ENCODE peak calls at places on chromosome 10, in four cellular contexts. G is fibroblast of pulmonary artery, P is stomach, A is endothelial cell of umbilical vein. Y is an unnamed sample.

GRCh38 chr10:10665750-10666149 is 351.9 kb upstream of the CELF2 start:
- DNase-seq in P (no peak), A (no peak), G (no peak), Y (no peak)

GRCh38 chr10:11602919-11603523 is 8.4 kb downstream of the USP6NL start:
- DNase-seq in P (no peak), G (no peak), A (peak), Y (peak)

GRCh38 chr10:77267703-77268630 is 369.6 kb downstream of the KCNMA1 start:
- DNase-seq in P (no peak), G (no peak), A (no peak), Y (no peak)

GRCh38 chr10:109214916-109215740 is 708.2 kb downstream of the XPNPEP1 start:
- DNase-seq in G (no peak), A (no peak), P (no peak), Y (no peak)

GRCh38 chr10:119167041-119167440 is 1.5 kb upstream of the SFXN4 start:
- DNase-seq in A (no peak), P (no peak), G (no peak), Y (no peak)

GRCh38 chr10:91591792-91592165 is 41.1 kb downstream of the PPP1R3C start:
- DNase-seq in P (no peak), G (no peak), A (no peak), Y (no peak)

GRCh38 chr10:119103687-119104652 is at the start of gene DENND10:
- DNase-seq in G (peak), P (peak), A (peak), Y (peak)

GRCh38 chr10:44154956-44155355 is 229.9 kb downstream of the CXCL12 start:
- DNase-seq in G (no peak), A (no peak), P (no peak), Y (no peak)

GRCh38 chr10:114271779-114272167 is 32.7 kb downstream of the VWA2 start:
- DNase-seq in P (peak), A (peak), G (peak), Y (peak)

GRCh38 chr10:3169271-3169670 is 3.3 kb downstream of the PITRM1 start:
- DNase-seq in P (no peak), A (no peak), G (no peak), Y (no peak)

GRCh38 chr10:6973904-6974303 is 393.8 kb upstream of the PRKCQ start:
- DNase-seq in A (no peak), G (no peak), P (no peak), Y (no peak)

GRCh38 chr10:68897336-68897741 is 3.8 kb upstream of the DDX50 start:
- DNase-seq in G (peak), A (peak), P (peak), Y (peak)

GRCh38 chr10:114548662-114549061 is 109.4 kb downstream of the ABLIM1 start:
- DNase-seq in P (peak), A (peak), G (peak), Y (peak)

GRCh38 chr10:97356918-97357317 is 22.4 kb upstream of the FRAT2 start:
- DNase-seq in G (no peak), P (no peak), A (no peak), Y (no peak)

GRCh38 chr10:94430705-94431104 is 28.4 kb downstream of the TBC1D12 start:
- DNase-seq in P (no peak), G (peak), A (no peak), Y (peak)

GRCh38 chr10:76091821-76092394 is 660.5 kb downstream of the LRMDA start:
- DNase-seq in P (no peak), G (no peak), A (no peak), Y (no peak)

GRCh38 chr10:58385784-58386112 is 538 bp downstream of the TFAM start:
- DNase-seq in A (no peak), G (peak), P (peak), Y (peak)

GRCh38 chr10:110456046-110456445 is 41.7 kb upstream of the DUSP5 start:
- DNase-seq in A (peak), P (peak), G (no peak), Y (no peak)

GRCh38 chr10:65348637-65349036 is 1577.2 kb upstream of the LRRTM3 start:
- DNase-seq in A (no peak), P (no peak), G (no peak), Y (no peak)

GRCh38 chr10:46263831-46264268 is 22.9 kb upstream of the ANTXRL start:
- DNase-seq in G (no peak), P (peak), A (no peak), Y (no peak)

GRCh38 chr10:51285586-51285985 is 211.3 kb downstream of the PRKG1 start:
- DNase-seq in P (no peak), G (no peak), A (no peak), Y (no peak)

GRCh38 chr10:43137971-43138756 is at the start of gene CSGALNACT2:
- DNase-seq in P (peak), A (peak), G (peak), Y (peak)

GRCh38 chr10:76558996-76559888 is 1078.4 kb downstream of the KCNMA1 start:
- DNase-seq in P (no peak), G (peak), A (no peak), Y (peak)

GRCh38 chr10:125515571-125515970 is 167.4 kb downstream of the TEX36 start:
- DNase-seq in P (no peak), G (no peak), A (no peak), Y (no peak)

GRCh38 chr10:22433875-22434274 is 88.6 kb downstream of the SPAG6 start:
- DNase-seq in G (peak), A (peak), P (no peak), Y (peak)

GRCh38 chr10:123994417-123995081 is 98.8 kb downstream of the CHST15 start:
- DNase-seq in P (peak), A (peak), G (peak), Y (peak)

GRCh38 chr10:132562177-132562915 is 24.8 kb downstream of the INPP5A start:
- DNase-seq in A (no peak), P (no peak), G (no peak), Y (no peak)

GRCh38 chr10:48885376-48885775 is 54.3 kb downstream of the LRRC18 start:
- DNase-seq in P (no peak), G (no peak), A (peak), Y (peak)

GRCh38 chr10:72291019-72291532 is 17.4 kb downstream of the DDIT4 start:
- DNase-seq in P (no peak), G (no peak), A (no peak), Y (no peak)

GRCh38 chr10:101839002-101839401 is 4.6 kb downstream of the KCNIP2 start:
- DNase-seq in P (no peak), A (no peak), G (no peak), Y (no peak)
- H3K4me3 ChIP-seq in P (no peak), A (no peak), G (no peak), Y (no peak)

DNA sequence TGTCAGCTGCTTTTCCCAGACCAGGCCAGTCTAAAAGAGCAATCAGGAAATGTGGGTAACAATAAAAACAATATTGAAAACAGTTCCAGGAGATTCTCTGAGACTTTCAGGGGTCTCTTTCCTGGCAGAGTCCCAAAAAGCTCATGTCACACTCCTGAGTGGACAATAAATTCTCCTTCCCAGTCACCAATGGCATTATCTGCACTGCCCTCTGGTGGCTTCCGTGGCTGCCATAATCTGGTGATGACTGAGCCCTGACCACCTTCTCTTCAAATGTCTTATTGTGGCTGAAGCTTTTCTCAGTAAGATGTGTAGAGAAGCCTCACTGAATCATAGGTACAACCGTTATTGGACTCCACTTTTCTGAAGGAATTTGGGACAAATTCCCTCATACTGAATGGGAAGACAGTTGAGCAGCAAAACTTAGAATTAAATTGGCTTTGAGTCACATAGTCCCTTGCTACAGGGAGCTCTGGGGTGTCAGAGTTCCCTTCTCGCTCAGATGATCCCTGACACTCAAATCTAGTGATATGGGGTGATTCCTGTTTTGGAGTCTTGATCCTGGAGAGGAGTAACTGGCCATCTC is 24.4 kb upstream of the ASAH2 start:
- DNase-seq in P (peak), A (peak), G (peak), Y (peak)
- TF ChIP-seq CTCF in P (peak), A (peak), G (peak), Y (peak)

GRCh38 chr10:9228770-9229169 is 1174.3 kb downstream of the GATA3 start:
- DNase-seq in P (no peak), G (no peak), A (no peak), Y (no peak)

GRCh38 chr10:9227679-9228365 is 1173.3 kb downstream of the GATA3 start:
- DNase-seq in G (no peak), P (no peak), A (no peak), Y (no peak)

GRCh38 chr10:9219860-9220259 is 1165.4 kb downstream of the GATA3 start:
- DNase-seq in G (no peak), A (no peak), P (no peak), Y (no peak)

DNA sequence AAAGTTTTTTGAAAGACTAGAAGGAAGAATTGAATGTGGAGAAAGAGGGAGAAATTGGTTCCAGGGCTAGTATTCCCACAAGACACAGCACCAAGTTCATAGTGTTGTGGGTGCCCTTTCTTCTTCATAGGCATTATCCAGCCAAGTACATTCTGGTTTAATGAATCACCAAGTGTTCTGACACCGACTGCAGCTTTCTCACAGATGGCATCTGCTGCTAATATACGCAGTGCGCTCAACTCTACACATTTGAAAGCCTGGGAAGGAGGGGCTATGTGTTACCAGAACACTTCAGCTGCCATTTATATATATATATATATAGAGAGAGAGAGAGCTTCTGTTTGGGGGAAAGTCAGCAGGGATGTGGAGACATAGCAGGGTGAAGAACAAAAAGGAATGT is 1168.4 kb downstream of the GATA3 start:
- DNase-seq in G (peak), A (no peak), P (no peak), Y (peak)
- H3K4me3 ChIP-seq in G (no peak), A (no peak), P (no peak), Y (no peak)

GRCh38 chr10:89207801-89208551 is 859 bp upstream of the CH25H start:
- DNase-seq in G (no peak), P (no peak), A (no peak), Y (no peak)
- TF ChIP-seq CTCF in G (no peak), P (no peak), A (no peak), Y (no peak)